ENCODE peak calls at places on chromosomes 1 and 21, in six cellular contexts. B, G, E, W, T and J are unnamed samples.

GRCh38 chr1:178470411-178470960 is 26.3 kb downstream of the CLEC20A start:
- DNase-seq in B (no peak), G (no peak), E (no peak), W (no peak), T (no peak), J (no peak)

GRCh38 chr1:9384751-9385245 is 92.1 kb downstream of the SPSB1 start:
- DNase-seq in B (no peak), G (no peak), E (no peak), W (no peak), T (no peak), J (no peak)

GRCh38 chr1:29180497-29181412 is 945 bp downstream of the SRSF4 start:
- DNase-seq in B (no peak), G (peak), E (no peak), W (no peak), T (peak), J (no peak)

GRCh38 chr1:175829845-175830244 is 86.5 kb upstream of the TNR start:
- DNase-seq in B (no peak), G (no peak), E (no peak), W (no peak), T (no peak), J (no peak)

GRCh38 chr1:50985094-50985493 is 15.0 kb downstream of the CDKN2C start:
- DNase-seq in B (no peak), G (no peak), E (no peak), W (no peak), T (no peak), J (no peak)

GRCh38 chr21:31299291-31300147 is 44.5 kb downstream of the TIAM1 start:
- DNase-seq in B (no peak), G (no peak), E (no peak), W (no peak), T (no peak), J (no peak)

GRCh38 chr1:28329395-28330153 is 734 bp downstream of the MED18 start:
- DNase-seq in B (peak), G (no peak), E (no peak), W (no peak), T (peak), J (no peak)

GRCh38 chr1:27528701-27529637 is 39.0 kb upstream of the WASF2 start:
- DNase-seq in B (peak), G (peak), E (peak), W (no peak), T (no peak), J (no peak)

GRCh38 chr1:167705250-167705649 is 16.5 kb upstream of the MPZL1 start:
- DNase-seq in B (no peak), G (no peak), E (no peak), W (no peak), T (no peak), J (no peak)

GRCh38 chr1:245110406-245110805 is 44.4 kb upstream of the KIF26B start:
- DNase-seq in B (no peak), G (no peak), E (no peak), W (no peak), T (no peak), J (no peak)